ENCODE peak calls at places on chromosomes 3 and 15, in seven cellular contexts. Q is HepG2, I is K562, S is SK-N-SH, F is GM12878, X is HCT116, W is H1. A is an unnamed sample.

GRCh38 chr15:43346305-43346704 is 15.9 kb upstream of the LCMT2 start:
- DNase-seq in I (no peak), Q (no peak), W (no peak), F (no peak), S (no peak), X (no peak), A (peak)

GRCh38 chr15:79442911-79443310 is 10.8 kb downstream of the MINAR1 start:
- DNase-seq in Q (no peak), I (no peak), F (no peak), X (no peak), S (no peak), W (no peak), A (no peak)

GRCh38 chr3:195259564-195260285 is 11.2 kb downstream of the XXYLT1 start:
- DNase-seq in F (peak), W (no peak), S (peak), X (peak), Q (peak), I (peak), A (peak)

GRCh38 chr3:184172681-184173373 is 1.8 kb upstream of the AP2M1 start:
- DNase-seq in W (no peak), X (no peak), S (no peak), Q (no peak), F (no peak), I (no peak), A (no peak)

GRCh38 chr3:177977381-177978158 is 558.7 kb upstream of the KCNMB2 start:
- DNase-seq in I (no peak), S (no peak), Q (no peak), F (no peak), X (peak), W (no peak), A (no peak)

GRCh38 chr3:114622001-114622400 is 328.2 kb downstream of the TIGIT start:
- DNase-seq in Q (no peak), F (no peak), I (no peak), W (no peak), X (no peak), S (no peak), A (no peak)

GRCh38 chr15:41995476-41995855 is 23.1 kb upstream of the EHD4 start:
- DNase-seq in W (no peak), S (no peak), Q (no peak), F (no peak), I (no peak), X (no peak), A (no peak)

GRCh38 chr15:36591534-36592411 is 12.3 kb downstream of the CDIN1 start:
- DNase-seq in W (no peak), F (no peak), Q (no peak), I (no peak), X (no peak), S (no peak), A (no peak)

GRCh38 chr3:124927454-124928079 is 7.0 kb downstream of the MUC13 start:
- DNase-seq in X (no peak), S (no peak), I (no peak), W (no peak), Q (no peak), F (no peak), A (no peak)

GRCh38 chr3:52609316-52609815 is 73.0 kb downstream of the UQCC5 start:
- DNase-seq in W (no peak), Q (peak), S (no peak), F (no peak), I (no peak), X (no peak), A (no peak)

GRCh38 chr15:68815598-68815997 is 5.1 kb downstream of the ANP32A start:
- DNase-seq in I (no peak), W (no peak), S (no peak), X (no peak), Q (no peak), F (no peak), A (no peak)

GRCh38 chr3:161069441-161070251 is 35.5 kb downstream of the B3GALNT1 start:
- DNase-seq in W (no peak), F (peak), X (no peak), I (no peak), Q (no peak), S (no peak), A (peak)

GRCh38 chr15:71359246-71359645 is 244.0 kb downstream of the THSD4 start:
- DNase-seq in S (no peak), Q (no peak), X (no peak), W (no peak), F (no peak), I (no peak), A (no peak)

GRCh38 chr3:126293370-126294082 is 63.7 kb downstream of the KLF15 start:
- DNase-seq in Q (peak), F (no peak), W (no peak), X (no peak), I (no peak), S (no peak), A (no peak)

GRCh38 chr3:71083726-71084131 is 499.8 kb downstream of the FOXP1 start:
- DNase-seq in Q (no peak), I (no peak), X (no peak), W (no peak), S (no peak), F (peak), A (no peak)

GRCh38 chr3:195237981-195238625 is 32.9 kb downstream of the XXYLT1 start:
- DNase-seq in F (no peak), Q (no peak), W (peak), I (no peak), S (no peak), X (no peak), A (no peak)

GRCh38 chr15:97995881-97996603 is 35.5 kb downstream of the ARRDC4 start:
- DNase-seq in I (no peak), S (no peak), Q (no peak), W (peak), F (no peak), X (no peak), A (no peak)

GRCh38 chr3:67940200-67940952 is 286.0 kb upstream of the SUCLG2 start:
- DNase-seq in W (no peak), X (no peak), S (no peak), Q (no peak), F (no peak), I (no peak), A (no peak)

GRCh38 chr3:14847613-14848541 is 29.1 kb downstream of the FGD5 start:
- DNase-seq in Q (no peak), W (peak), F (no peak), X (peak), I (peak), S (no peak), A (peak)

GRCh38 chr3:48820626-48821324 is 26.9 kb downstream of the PRKAR2A start:
- DNase-seq in I (no peak), Q (peak), X (no peak), W (no peak), F (no peak), S (no peak), A (no peak)

GRCh38 chr15:82852906-82853635 is 43.6 kb downstream of the WHAMM start:
- DNase-seq in W (no peak), S (no peak), F (no peak), Q (no peak), I (no peak), X (no peak), A (no peak)

GRCh38 chr15:64894395-64895056 is 17.2 kb upstream of the ANKDD1A start:
- DNase-seq in X (no peak), W (peak), Q (no peak), I (no peak), S (no peak), F (peak), A (no peak)

GRCh38 chr15:41621200-41622193 is 38.7 kb upstream of the MGA start:
- DNase-seq in Q (peak), I (no peak), W (peak), F (peak), S (peak), X (no peak), A (peak)

GRCh38 chr3:50167069-50167781 is 12.1 kb downstream of the SEMA3F start:
- DNase-seq in I (no peak), X (no peak), W (no peak), F (no peak), Q (peak), S (no peak), A (no peak)

GRCh38 chr3:16048435-16049318 is 125.8 kb upstream of the GALNT15 start:
- DNase-seq in W (no peak), I (peak), S (peak), F (peak), X (peak), Q (peak), A (peak)

GRCh38 chr3:185233328-185233727 is 20.5 kb downstream of the EHHADH start:
- DNase-seq in W (no peak), F (no peak), S (no peak), I (no peak), X (no peak), Q (no peak), A (no peak)

GRCh38 chr3:170330366-170330765 is 27.1 kb upstream of the SKIL start:
- DNase-seq in X (peak), F (no peak), S (no peak), I (peak), Q (peak), W (peak), A (no peak)

GRCh38 chr3:11566478-11566877 is 77.2 kb downstream of the VGLL4 start:
- DNase-seq in S (no peak), Q (no peak), F (no peak), I (no peak), W (no peak), X (no peak), A (no peak)

GRCh38 chr3:155664922-155665695 is 79.8 kb downstream of the PLCH1 start:
- DNase-seq in I (no peak), Q (peak), W (no peak), X (peak), S (no peak), F (no peak), A (peak)

GRCh38 chr3:14502472-14502871 is 37.7 kb downstream of the GRIP2 start:
- DNase-seq in X (no peak), S (no peak), F (no peak), Q (no peak), I (no peak), W (no peak), A (no peak)

GRCh38 chr15:85379403-85380131 is 836 bp upstream of the AKAP13 start:
- DNase-seq in I (no peak), W (no peak), Q (no peak), S (peak), X (no peak), F (no peak), A (peak)

GRCh38 chr3:46029953-46030543 is 2.8 kb upstream of the XCR1 start:
- DNase-seq in X (no peak), F (peak), I (no peak), Q (no peak), S (no peak), W (no peak), A (no peak)

GRCh38 chr3:130992344-130992743 is 34.3 kb downstream of the ASTE1 start:
- DNase-seq in Q (no peak), I (no peak), W (no peak), F (no peak), S (no peak), X (no peak), A (no peak)

DNA sequence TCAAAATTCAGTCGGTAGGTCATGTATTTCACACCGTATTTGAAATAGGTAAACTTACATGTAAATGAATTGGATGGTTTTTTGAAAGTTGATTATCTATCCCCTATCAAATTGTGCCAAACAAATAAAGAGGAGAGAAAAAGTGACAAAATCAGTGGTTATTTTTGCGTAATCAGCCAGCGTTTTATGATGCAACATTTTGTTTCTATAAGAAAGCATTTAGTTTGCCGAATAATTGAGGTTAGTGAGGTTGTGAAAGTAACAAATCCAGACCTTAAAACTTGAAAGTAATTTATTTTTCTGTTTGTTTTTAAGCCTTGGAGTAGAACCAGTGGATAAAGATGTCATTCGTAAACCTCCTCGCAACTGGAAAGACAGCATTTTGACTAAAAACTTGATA is 29.3 kb downstream of the ASTE1 start:
- DNase-seq in X (no peak), F (no peak), S (no peak), W (no peak), Q (no peak), I (no peak), A (no peak)
- TF ChIP-seq JUND in X (no peak), F (no peak), S (no peak), W (no peak), Q (no peak), I (no peak), A (no peak)

GRCh38 chr3:69649120-69649519 is 90.1 kb upstream of the MITF start:
- DNase-seq in S (no peak), X (no peak), W (no peak), I (no peak), F (no peak), Q (peak), A (no peak)
- TF ChIP-seq JUND in S (no peak), X (no peak), W (no peak), I (no peak), F (no peak), Q (no peak), A (no peak)

DNA sequence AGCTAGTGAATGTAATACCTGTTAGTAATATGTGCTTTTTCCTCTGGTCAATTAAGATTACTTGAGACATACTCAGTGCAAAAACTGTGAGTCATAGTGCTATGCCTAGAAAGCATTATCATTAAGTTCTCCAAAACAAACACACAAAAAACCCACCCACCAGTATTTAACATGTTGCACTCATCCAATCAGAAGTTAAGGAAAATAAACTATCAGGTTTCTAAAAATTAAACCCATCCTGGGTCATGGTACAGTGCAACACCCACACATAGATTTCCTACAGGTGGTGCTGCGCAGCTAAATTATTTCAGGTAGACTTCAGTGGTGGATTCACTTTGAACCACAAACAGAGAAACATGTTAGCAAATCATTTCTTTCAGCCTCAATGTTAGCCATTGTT is 264.4 kb upstream of the VEPH1 start:
- DNase-seq in W (no peak), I (no peak), S (no peak), X (no peak), F (no peak), Q (no peak), A (peak)
- TF ChIP-seq JUND in W (no peak), I (no peak), S (no peak), X (no peak), F (no peak), Q (no peak), A (no peak)

DNA sequence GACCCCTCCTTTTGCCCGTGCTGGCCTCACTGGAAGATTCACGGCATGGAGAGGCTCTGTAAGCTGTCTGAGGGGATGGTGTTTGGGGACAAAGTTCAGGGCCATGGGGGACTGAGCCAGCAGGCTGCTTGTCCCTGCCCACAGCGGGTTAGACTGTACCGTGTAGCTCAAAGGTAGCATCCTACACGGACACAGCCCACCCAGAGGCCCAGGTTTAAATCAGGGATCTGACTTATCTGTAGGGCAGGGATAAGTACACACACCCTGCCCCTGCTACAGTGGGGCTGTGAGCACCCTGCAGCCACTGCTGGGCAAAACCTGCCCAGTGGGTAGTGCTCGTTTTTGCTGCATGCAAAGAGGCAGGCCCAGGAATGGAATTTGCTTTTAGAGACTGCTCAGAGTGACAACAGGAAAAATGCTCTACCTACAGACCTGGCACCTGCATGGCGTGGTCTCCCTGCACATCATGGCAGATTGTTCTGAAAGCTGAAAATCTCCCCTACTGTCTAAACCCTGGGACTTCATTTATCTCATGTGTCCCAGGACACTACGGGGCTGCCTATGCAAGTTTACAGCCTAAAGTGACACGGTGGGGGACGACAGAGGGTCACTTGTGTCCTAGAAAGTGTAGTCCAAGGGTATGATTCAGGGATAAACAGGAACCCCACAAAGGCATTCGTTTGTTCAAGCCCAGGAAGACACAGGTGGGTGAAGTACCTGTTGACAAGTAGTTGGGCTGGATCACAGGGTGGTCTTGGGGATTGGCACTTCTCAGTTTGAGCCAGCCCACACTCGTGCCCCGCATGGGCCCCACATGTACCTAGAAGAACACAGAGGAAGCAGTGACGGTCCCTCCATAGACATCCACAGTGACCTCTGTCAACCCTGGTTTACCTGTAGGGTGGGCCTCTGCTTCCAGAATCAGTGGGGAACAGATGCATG is 27.7 kb downstream of the CHDH start:
- DNase-seq in Q (peak), I (no peak), X (no peak), F (no peak), S (no peak), W (no peak), A (no peak)
- TF ChIP-seq JUND in Q (no peak), I (no peak), X (no peak), F (no peak), S (no peak), W (no peak), A (no peak)

GRCh38 chr15:50166216-50166615 is 15.8 kb upstream of the SLC27A2 start:
- DNase-seq in F (no peak), S (no peak), X (no peak), Q (no peak), I (no peak), W (no peak), A (no peak)
- TF ChIP-seq JUND in F (no peak), S (peak), X (no peak), Q (no peak), I (no peak), W (no peak), A (no peak)

GRCh38 chr15:25805006-25805405 is 58.1 kb downstream of the ATP10A start:
- DNase-seq in F (no peak), S (no peak), W (no peak), X (no peak), Q (no peak), I (no peak), A (no peak)
- TF ChIP-seq JUND in F (no peak), S (no peak), W (no peak), X (no peak), Q (no peak), I (no peak), A (no peak)